ENCODE peak calls at places on chromosomes 12 and 14, in eight cellular contexts. One of them, this sample, is unnamed.

GRCh38 chr12:108241961-108242360 is 97.2 kb downstream of the CMKLR1 start:
- DNase-seq in fibroblast of lung: no peak
- DNase-seq in psoas muscle: no peak
- DNase-seq in Peyer's patch: no peak
- DNase-seq in uterus: no peak
- DNase-seq in heart left ventricle: no peak
- DNase-seq in tibial artery: no peak
- DNase-seq in brain microvascular endothelial cell: no peak
- DNase-seq in this sample: no peak

GRCh38 chr12:104134882-104135281 is 3.1 kb downstream of the NFYB start:
- DNase-seq in psoas muscle: no peak
- DNase-seq in tibial artery: no peak
- DNase-seq in Peyer's patch: no peak
- DNase-seq in brain microvascular endothelial cell: no peak
- DNase-seq in uterus: no peak
- DNase-seq in heart left ventricle: no peak
- DNase-seq in fibroblast of lung: no peak
- DNase-seq in this sample: no peak

GRCh38 chr12:49341777-49342065 is 4.7 kb upstream of the C1QL4 start:
- DNase-seq in tibial artery: peak; percentile 57
- DNase-seq in heart left ventricle: no peak
- DNase-seq in psoas muscle: no peak
- DNase-seq in uterus: no peak
- DNase-seq in brain microvascular endothelial cell: no peak
- DNase-seq in Peyer's patch: no peak
- DNase-seq in fibroblast of lung: no peak
- DNase-seq in this sample: no peak

GRCh38 chr12:66409195-66409871 is 107.0 kb downstream of the HELB start:
- DNase-seq in Peyer's patch: no peak
- DNase-seq in brain microvascular endothelial cell: peak; percentile 66
- DNase-seq in tibial artery: no peak
- DNase-seq in heart left ventricle: no peak
- DNase-seq in uterus: no peak
- DNase-seq in fibroblast of lung: peak; percentile 52
- DNase-seq in psoas muscle: no peak
- DNase-seq in this sample: peak; percentile 75

GRCh38 chr12:7934560-7935463 is 1.2 kb downstream of the SLC2A3 start:
- DNase-seq in fibroblast of lung: no peak
- DNase-seq in Peyer's patch: peak; percentile 30
- DNase-seq in tibial artery: no peak
- DNase-seq in psoas muscle: no peak
- DNase-seq in heart left ventricle: no peak
- DNase-seq in uterus: no peak
- DNase-seq in brain microvascular endothelial cell: no peak
- DNase-seq in this sample: no peak

GRCh38 chr12:26514364-26514763 is 318.6 kb downstream of the ITPR2 start:
- DNase-seq in Peyer's patch: no peak
- DNase-seq in heart left ventricle: no peak
- DNase-seq in brain microvascular endothelial cell: no peak
- DNase-seq in psoas muscle: no peak
- DNase-seq in tibial artery: no peak
- DNase-seq in fibroblast of lung: no peak
- DNase-seq in uterus: no peak
- DNase-seq in this sample: no peak

GRCh38 chr12:3795096-3795799 is 42.3 kb upstream of the CRACR2A start:
- DNase-seq in tibial artery: no peak
- DNase-seq in heart left ventricle: no peak
- DNase-seq in fibroblast of lung: peak; percentile 11
- DNase-seq in brain microvascular endothelial cell: no peak
- DNase-seq in uterus: no peak
- DNase-seq in Peyer's patch: no peak
- DNase-seq in psoas muscle: no peak
- DNase-seq in this sample: no peak

GRCh38 chr12:3988519-3989217 is 115.5 kb upstream of the PARP11 start:
- DNase-seq in heart left ventricle: no peak
- DNase-seq in brain microvascular endothelial cell: no peak
- DNase-seq in uterus: no peak
- DNase-seq in fibroblast of lung: no peak
- DNase-seq in tibial artery: no peak
- DNase-seq in Peyer's patch: peak; percentile 26
- DNase-seq in psoas muscle: no peak
- DNase-seq in this sample: no peak

GRCh38 chr14:20798318-20798717 is 4.3 kb downstream of the RNASE1 start:
- DNase-seq in heart left ventricle: no peak
- DNase-seq in fibroblast of lung: no peak
- DNase-seq in tibial artery: no peak
- DNase-seq in uterus: no peak
- DNase-seq in Peyer's patch: peak; percentile 50
- DNase-seq in brain microvascular endothelial cell: no peak
- DNase-seq in psoas muscle: no peak
- DNase-seq in this sample: no peak

GRCh38 chr14:61653507-61653906 is 41.8 kb upstream of the HIF1A start:
- DNase-seq in uterus: peak; percentile 24
- DNase-seq in psoas muscle: no peak
- DNase-seq in fibroblast of lung: peak; percentile 73
- DNase-seq in heart left ventricle: peak; percentile 51
- DNase-seq in brain microvascular endothelial cell: peak; percentile 61
- DNase-seq in tibial artery: no peak
- DNase-seq in Peyer's patch: no peak
- DNase-seq in this sample: peak; percentile 43

GRCh38 chr12:337039-337438 is 52.1 kb downstream of the KDM5A start:
- DNase-seq in uterus: no peak
- DNase-seq in tibial artery: no peak
- DNase-seq in psoas muscle: no peak
- DNase-seq in fibroblast of lung: no peak
- DNase-seq in brain microvascular endothelial cell: no peak
- DNase-seq in heart left ventricle: no peak
- DNase-seq in Peyer's patch: no peak
- DNase-seq in this sample: no peak

GRCh38 chr14:91230363-91231035 is 14.0 kb downstream of the GPR68 start:
- DNase-seq in tibial artery: no peak
- DNase-seq in psoas muscle: no peak
- DNase-seq in brain microvascular endothelial cell: peak; percentile 54
- DNase-seq in Peyer's patch: no peak
- DNase-seq in fibroblast of lung: peak; percentile 54
- DNase-seq in uterus: no peak
- DNase-seq in heart left ventricle: no peak
- DNase-seq in this sample: peak; percentile 53

GRCh38 chr12:25979059-25979458 is 20.6 kb downstream of the RASSF8 start:
- DNase-seq in fibroblast of lung: no peak
- DNase-seq in Peyer's patch: no peak
- DNase-seq in brain microvascular endothelial cell: no peak
- DNase-seq in heart left ventricle: no peak
- DNase-seq in tibial artery: no peak
- DNase-seq in psoas muscle: no peak
- DNase-seq in uterus: no peak
- DNase-seq in this sample: no peak

GRCh38 chr14:87332001-87332400 is 661.0 kb downstream of the GALC start:
- DNase-seq in tibial artery: no peak
- DNase-seq in brain microvascular endothelial cell: no peak
- DNase-seq in fibroblast of lung: peak; percentile 80
- DNase-seq in Peyer's patch: no peak
- DNase-seq in uterus: no peak
- DNase-seq in psoas muscle: no peak
- DNase-seq in heart left ventricle: no peak
- DNase-seq in this sample: peak; percentile 46

GRCh38 chr12:43880547-43880946 is 44.7 kb downstream of the TMEM117 start:
- DNase-seq in tibial artery: no peak
- DNase-seq in fibroblast of lung: no peak
- DNase-seq in Peyer's patch: no peak
- DNase-seq in heart left ventricle: no peak
- DNase-seq in psoas muscle: no peak
- DNase-seq in brain microvascular endothelial cell: no peak
- DNase-seq in uterus: no peak
- DNase-seq in this sample: no peak

GRCh38 chr12:122403115-122403770 is 19.2 kb downstream of the CLIP1 start:
- DNase-seq in tibial artery: no peak
- DNase-seq in Peyer's patch: no peak
- DNase-seq in uterus: no peak
- DNase-seq in psoas muscle: no peak
- DNase-seq in fibroblast of lung: no peak
- DNase-seq in heart left ventricle: no peak
- DNase-seq in brain microvascular endothelial cell: no peak
- DNase-seq in this sample: no peak

GRCh38 chr12:22657538-22657937 is 32.6 kb downstream of the ETNK1 start:
- DNase-seq in psoas muscle: no peak
- DNase-seq in tibial artery: no peak
- DNase-seq in brain microvascular endothelial cell: peak; percentile 16
- DNase-seq in fibroblast of lung: peak; percentile 26
- DNase-seq in uterus: no peak
- DNase-seq in heart left ventricle: no peak
- DNase-seq in Peyer's patch: no peak
- DNase-seq in this sample: no peak

GRCh38 chr12:45290218-45290609 is 74.3 kb downstream of the ANO6 start:
- DNase-seq in Peyer's patch: no peak
- DNase-seq in psoas muscle: no peak
- DNase-seq in fibroblast of lung: peak; percentile 80
- DNase-seq in tibial artery: no peak
- DNase-seq in uterus: no peak
- DNase-seq in brain microvascular endothelial cell: peak; percentile 71
- DNase-seq in heart left ventricle: no peak
- DNase-seq in this sample: peak; percentile 80

GRCh38 chr14:101058571-101058970 is 155.0 kb upstream of the RTL1 start:
- DNase-seq in tibial artery: no peak
- DNase-seq in uterus: no peak
- DNase-seq in Peyer's patch: no peak
- DNase-seq in fibroblast of lung: peak; percentile 57
- DNase-seq in psoas muscle: no peak
- DNase-seq in heart left ventricle: no peak
- DNase-seq in brain microvascular endothelial cell: no peak
- DNase-seq in this sample: no peak

GRCh38 chr14:78737116-78737515 is 566.9 kb downstream of the NRXN3 start:
- DNase-seq in tibial artery: no peak
- DNase-seq in fibroblast of lung: no peak
- DNase-seq in psoas muscle: no peak
- DNase-seq in uterus: no peak
- DNase-seq in Peyer's patch: no peak
- DNase-seq in brain microvascular endothelial cell: no peak
- DNase-seq in heart left ventricle: no peak
- DNase-seq in this sample: no peak
- TF ChIP-seq CTCF in tibial artery: no peak
- TF ChIP-seq CTCF in fibroblast of lung: no peak
- TF ChIP-seq CTCF in psoas muscle: no peak
- TF ChIP-seq CTCF in uterus: no peak
- TF ChIP-seq CTCF in Peyer's patch: no peak
- TF ChIP-seq CTCF in brain microvascular endothelial cell: no peak
- TF ChIP-seq CTCF in heart left ventricle: no peak
- TF ChIP-seq CTCF in this sample: no peak

DNA sequence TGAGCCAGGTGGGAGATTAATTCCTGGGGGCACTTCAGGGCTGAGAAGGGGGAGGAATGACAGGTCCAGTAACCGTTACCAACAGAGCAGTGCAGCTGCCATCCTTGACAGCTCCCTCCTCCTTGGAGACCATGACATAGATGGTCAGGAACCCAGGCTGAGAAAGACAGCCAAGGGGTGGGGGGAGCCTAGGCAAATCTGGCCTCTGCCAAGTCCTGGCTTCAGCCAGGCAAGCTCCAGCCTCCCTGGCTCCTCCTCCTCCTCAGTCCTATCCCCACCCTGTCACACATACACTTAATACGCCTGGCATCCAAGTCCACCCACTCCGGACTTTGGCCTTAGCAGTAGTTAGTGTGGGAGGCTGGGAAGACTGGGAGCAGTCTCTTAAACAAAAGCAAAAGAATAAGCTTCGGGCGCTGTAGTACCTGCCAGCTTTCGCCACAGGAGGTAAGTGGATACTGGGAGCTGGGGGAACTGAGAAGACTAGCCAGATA is at the start of gene RDH5:
- DNase-seq in psoas muscle: peak; percentile 93
- DNase-seq in fibroblast of lung: peak; percentile 96
- DNase-seq in uterus: peak; percentile 80
- DNase-seq in brain microvascular endothelial cell: peak; percentile 47
- DNase-seq in Peyer's patch: no peak
- DNase-seq in heart left ventricle: peak; percentile 67
- DNase-seq in tibial artery: peak; percentile 95
- DNase-seq in this sample: peak; percentile 78
- H3K4me3 ChIP-seq in psoas muscle: peak within 1 kb of the TSS; percentile 52
- H3K4me3 ChIP-seq in fibroblast of lung: peak within 1 kb of the TSS; percentile 22
- H3K4me3 ChIP-seq in uterus: no peak within 1 kb of the TSS
- H3K4me3 ChIP-seq in brain microvascular endothelial cell: no peak within 1 kb of the TSS
- H3K4me3 ChIP-seq in Peyer's patch: no peak within 1 kb of the TSS
- H3K4me3 ChIP-seq in heart left ventricle: no peak within 1 kb of the TSS
- H3K4me3 ChIP-seq in tibial artery: peak within 1 kb of the TSS; percentile 33
- H3K4me3 ChIP-seq in this sample: no peak within 1 kb of the TSS

DNA sequence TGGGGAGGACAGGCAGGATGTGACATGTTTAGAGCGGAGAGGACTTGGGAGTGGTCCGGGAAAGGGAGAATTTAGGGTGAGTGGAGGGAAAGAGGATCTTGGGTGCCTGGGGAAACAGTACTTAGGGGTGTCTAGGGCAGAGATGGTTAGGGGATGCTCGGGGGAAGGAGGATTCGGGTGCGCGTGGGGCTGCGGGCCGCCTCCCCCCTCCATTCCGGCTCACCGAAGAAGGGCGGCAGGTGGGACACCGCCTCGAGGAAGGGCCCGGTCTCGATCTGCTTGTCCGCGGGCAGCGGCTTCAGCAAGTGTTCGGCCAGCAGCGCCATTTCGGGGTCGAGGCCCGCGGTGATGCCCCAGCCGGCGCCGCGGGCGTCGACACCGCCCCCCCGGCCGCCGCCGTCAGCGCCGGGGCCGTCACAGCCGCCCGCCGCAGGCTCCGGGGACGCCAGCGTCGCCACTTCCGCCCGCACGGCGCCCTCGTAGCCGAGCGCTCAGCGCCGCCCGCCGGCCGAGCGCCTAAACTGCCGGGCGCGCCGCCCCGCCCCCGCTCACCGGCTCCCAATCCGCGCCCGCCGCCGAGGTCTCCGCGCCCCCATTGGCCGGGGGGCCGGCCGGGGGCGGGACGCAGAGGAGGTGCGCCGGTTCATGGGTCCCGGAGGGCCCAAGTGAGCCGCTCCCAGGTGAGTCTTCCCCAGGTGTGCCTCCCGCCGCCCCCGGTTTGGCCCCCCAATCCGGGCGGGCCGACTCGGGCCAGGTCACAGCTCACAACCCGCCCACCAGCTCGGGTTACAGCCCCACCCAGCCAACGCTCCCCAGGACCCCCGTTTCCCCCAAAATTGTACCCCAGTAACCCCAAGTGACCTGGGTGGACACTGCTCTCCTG is at the start of gene GLTP:
- DNase-seq in Peyer's patch: peak; percentile 84
- DNase-seq in fibroblast of lung: peak; percentile 65
- DNase-seq in tibial artery: peak; percentile 89
- DNase-seq in heart left ventricle: peak; percentile 89
- DNase-seq in psoas muscle: peak; percentile 93
- DNase-seq in brain microvascular endothelial cell: no peak
- DNase-seq in uterus: peak; percentile 87
- DNase-seq in this sample: peak; percentile 71
- TF ChIP-seq CTCF in Peyer's patch: peak; percentile 97
- TF ChIP-seq CTCF in fibroblast of lung: peak; percentile 27
- TF ChIP-seq CTCF in tibial artery: peak; percentile 92
- TF ChIP-seq CTCF in heart left ventricle: peak; percentile 13
- TF ChIP-seq CTCF in psoas muscle: peak; percentile 75
- TF ChIP-seq CTCF in brain microvascular endothelial cell: peak; percentile 28
- TF ChIP-seq CTCF in uterus: no peak
- TF ChIP-seq CTCF in this sample: peak; percentile 10

DNA sequence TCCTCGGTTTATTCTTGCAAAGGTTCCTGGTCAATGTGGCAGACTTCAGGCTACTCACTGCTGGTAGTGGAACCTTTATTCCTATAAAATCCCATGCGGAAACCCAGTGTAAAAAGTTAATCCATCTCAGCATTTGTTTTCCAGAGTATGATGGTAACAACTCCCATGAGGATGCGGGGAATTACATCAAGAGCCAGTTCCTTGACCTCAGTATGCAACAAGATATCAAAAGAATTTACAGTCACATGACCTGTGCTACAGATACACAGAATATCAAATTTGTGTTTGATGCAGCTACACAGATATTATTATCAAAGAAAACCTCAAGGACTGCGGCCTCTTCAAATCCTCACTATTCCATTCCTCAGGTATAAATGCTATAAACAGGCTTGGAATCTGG is 19.3 kb downstream of the CPM start:
- DNase-seq in fibroblast of lung: peak; percentile 43
- DNase-seq in uterus: no peak
- DNase-seq in heart left ventricle: no peak
- DNase-seq in Peyer's patch: no peak
- DNase-seq in tibial artery: no peak
- DNase-seq in psoas muscle: no peak
- DNase-seq in brain microvascular endothelial cell: peak; percentile 79
- DNase-seq in this sample: peak; percentile 37
- H3K4me3 ChIP-seq in fibroblast of lung: no peak overlapping the region
- H3K4me3 ChIP-seq in uterus: no peak overlapping the region
- H3K4me3 ChIP-seq in heart left ventricle: no peak overlapping the region
- H3K4me3 ChIP-seq in Peyer's patch: no peak overlapping the region
- H3K4me3 ChIP-seq in tibial artery: no peak overlapping the region
- H3K4me3 ChIP-seq in psoas muscle: no peak overlapping the region
- H3K4me3 ChIP-seq in brain microvascular endothelial cell: no peak overlapping the region
- H3K4me3 ChIP-seq in this sample: no peak overlapping the region

This sample was measured in astrocyte of the spinal cord.